ENCODE peak calls at places on chromosomes 3 and 15, in nine cellular contexts. X, K, T, N, W, Q, M, U and A are unnamed samples.

GRCh38 chr3:123331651-123332050 is 117.2 kb downstream of the ADCY5 start:
- DNase-seq in U (no peak), W (no peak), N (no peak), K (no peak), X (no peak), Q (no peak), M (no peak), T (no peak), A (peak; percentile 20)

GRCh38 chr3:141255864-141256263 is 24.2 kb downstream of the PXYLP1 start:
- DNase-seq in T (no peak), K (no peak), W (no peak), N (no peak), U (no peak), X (no peak), Q (no peak), M (no peak), A (no peak)

GRCh38 chr3:182392182-182392917 is 401.0 kb upstream of the ATP11B start:
- DNase-seq in W (no peak), M (no peak), Q (no peak), K (peak; percentile 84), N (peak; percentile 59), X (no peak), T (no peak), U (no peak), A (no peak)

GRCh38 chr3:143329567-143330164 is 210.1 kb downstream of the CHST2 start:
- DNase-seq in X (peak; percentile 20), N (no peak), W (no peak), T (no peak), K (no peak), M (no peak), U (no peak), Q (peak; percentile 29), A (no peak)

GRCh38 chr3:14565791-14566588 is 25.8 kb upstream of the GRIP2 start:
- DNase-seq in W (peak; percentile 49), U (no peak), N (no peak), Q (peak; percentile 59), K (peak; percentile 16), T (no peak), X (no peak), M (peak; percentile 35), A (no peak)

GRCh38 chr3:39754549-39754948 is 54.9 kb upstream of the MYRIP start:
- DNase-seq in U (no peak), K (no peak), W (no peak), M (no peak), N (no peak), Q (no peak), T (no peak), X (no peak), A (no peak)

GRCh38 chr3:82505079-82505756 is 743.8 kb upstream of the GBE1 start:
- DNase-seq in K (no peak), W (no peak), M (no peak), N (no peak), X (no peak), U (no peak), Q (no peak), T (no peak), A (no peak)

GRCh38 chr3:193857996-193858395 is 265.0 kb downstream of the OPA1 start:
- DNase-seq in U (no peak), Q (peak; percentile 96), X (no peak), T (peak; percentile 58), M (no peak), W (peak; percentile 77), K (no peak), N (no peak), A (no peak)

GRCh38 chr3:150761831-150762661 is 923 bp downstream of the SIAH2 start:
- DNase-seq in M (peak; percentile 64), W (peak; percentile 47), T (peak; percentile 55), K (peak; percentile 52), U (peak; percentile 26), Q (peak; percentile 58), X (peak; percentile 50), N (peak; percentile 34), A (peak; percentile 48)

GRCh38 chr3:66136597-66136996 is 84.2 kb upstream of the SLC25A26 start:
- DNase-seq in Q (peak; percentile 18), U (no peak), M (no peak), X (no peak), T (no peak), W (no peak), K (no peak), N (no peak), A (no peak)

GRCh38 chr3:66139415-66139814 is 81.4 kb upstream of the SLC25A26 start:
- DNase-seq in M (no peak), T (no peak), W (no peak), K (no peak), X (no peak), Q (no peak), N (no peak), U (no peak), A (no peak)

GRCh38 chr3:66140106-66140505 is 80.7 kb upstream of the SLC25A26 start:
- DNase-seq in T (no peak), X (no peak), K (no peak), Q (no peak), N (no peak), W (no peak), U (no peak), M (no peak), A (no peak)

GRCh38 chr3:66140763-66141372 is 79.9 kb upstream of the SLC25A26 start:
- DNase-seq in X (no peak), K (peak; percentile 80), M (peak; percentile 36), W (no peak), U (no peak), N (no peak), T (no peak), Q (peak; percentile 30), A (no peak)

DNA sequence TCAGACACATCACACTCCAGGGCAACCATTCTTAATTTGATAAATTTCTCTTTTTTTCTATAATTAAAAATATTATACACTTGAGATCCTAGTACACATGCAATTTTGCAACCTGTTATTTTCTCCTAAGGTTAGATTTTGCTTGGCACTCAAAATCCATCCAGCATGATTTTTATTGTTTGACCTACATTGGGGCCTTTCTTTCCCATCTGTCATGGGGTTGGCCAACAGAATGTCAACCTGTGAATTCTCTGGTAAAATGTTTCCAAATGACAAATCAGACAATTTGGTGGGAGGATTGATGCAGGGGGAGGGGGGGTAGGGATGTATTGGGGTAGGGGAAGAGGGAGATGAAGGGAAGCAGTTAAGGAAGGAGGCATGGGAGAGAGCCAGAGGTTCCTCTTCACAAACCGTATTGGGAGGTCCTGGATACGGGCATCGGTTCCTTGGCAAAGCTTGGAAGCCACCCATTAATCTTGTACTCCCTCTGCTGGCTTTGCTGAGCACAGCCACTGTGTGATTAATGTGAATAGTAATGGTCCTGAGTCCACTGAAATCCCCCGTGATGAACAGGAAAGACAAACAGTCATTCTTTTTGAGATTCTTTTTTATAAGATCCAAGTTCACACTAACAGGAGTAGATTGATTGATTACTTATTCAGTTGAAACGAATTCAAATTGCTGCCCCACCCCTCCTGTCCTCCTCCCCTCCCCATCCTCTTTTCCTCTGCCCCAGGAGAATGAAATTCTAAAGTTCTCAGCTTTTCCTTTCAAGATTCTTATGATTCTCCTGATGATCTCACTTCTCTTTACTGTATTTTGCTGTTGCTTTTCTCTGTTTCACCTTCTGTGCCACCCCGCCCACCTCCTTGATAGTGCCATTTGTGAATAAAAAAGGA is 82.2 kb upstream of the SLC25A26 start:
- DNase-seq in N (peak; percentile 14), X (peak; percentile 52), Q (peak; percentile 64), M (peak; percentile 61), U (peak; percentile 68), K (peak; percentile 41), W (no peak), T (peak; percentile 41), A (no peak)
- TF ChIP-seq CTCF in N (peak; percentile 73), X (peak; percentile 70), Q (peak; percentile 80), M (peak; percentile 68), U (peak; percentile 58), K (peak; percentile 78), W (peak; percentile 55), T (peak; percentile 74), A (peak; percentile 17)

GRCh38 chr15:71448688-71449114 is 333.4 kb downstream of the THSD4 start:
- DNase-seq in N (peak; percentile 43), U (peak; percentile 73), W (no peak), T (peak; percentile 56), M (peak; percentile 60), Q (peak; percentile 74), X (peak; percentile 66), K (peak; percentile 45), A (no peak)
- TF ChIP-seq CTCF in N (peak; percentile 88), U (peak; percentile 78), W (peak; percentile 77), T (peak; percentile 73), M (peak; percentile 87), Q (peak; percentile 88), X (peak; percentile 96), K (peak; percentile 86), A (peak; percentile 87)

GRCh38 chr15:38648116-38648843 is 83.7 kb upstream of the RASGRP1 start:
- DNase-seq in M (no peak), X (no peak), Q (no peak), T (no peak), U (no peak), W (no peak), K (no peak), N (no peak), A (no peak)

GRCh38 chr15:38646716-38647115 is 82.1 kb upstream of the RASGRP1 start:
- DNase-seq in K (no peak), T (no peak), M (no peak), W (no peak), Q (no peak), N (no peak), U (no peak), X (no peak), A (no peak)

GRCh38 chr15:38650384-38650783 is 85.8 kb upstream of the RASGRP1 start:
- DNase-seq in W (no peak), T (no peak), N (peak; percentile 46), U (no peak), Q (no peak), M (no peak), X (no peak), K (no peak), A (no peak)

GRCh38 chr15:38650936-38651327 is 86.3 kb upstream of the RASGRP1 start:
- DNase-seq in M (no peak), X (no peak), K (no peak), U (no peak), W (no peak), Q (no peak), T (no peak), N (peak; percentile 81), A (no peak)

GRCh38 chr15:38647683-38648082 is 83.1 kb upstream of the RASGRP1 start:
- DNase-seq in M (no peak), K (no peak), Q (peak; percentile 2), U (no peak), T (no peak), X (no peak), N (no peak), W (no peak), A (no peak)
- TF ChIP-seq CTCF in M (no peak), K (peak; percentile 19), Q (peak; percentile 52), U (no peak), T (no peak), X (peak; percentile 33), N (peak; percentile 58), W (no peak), A (no peak)

DNA sequence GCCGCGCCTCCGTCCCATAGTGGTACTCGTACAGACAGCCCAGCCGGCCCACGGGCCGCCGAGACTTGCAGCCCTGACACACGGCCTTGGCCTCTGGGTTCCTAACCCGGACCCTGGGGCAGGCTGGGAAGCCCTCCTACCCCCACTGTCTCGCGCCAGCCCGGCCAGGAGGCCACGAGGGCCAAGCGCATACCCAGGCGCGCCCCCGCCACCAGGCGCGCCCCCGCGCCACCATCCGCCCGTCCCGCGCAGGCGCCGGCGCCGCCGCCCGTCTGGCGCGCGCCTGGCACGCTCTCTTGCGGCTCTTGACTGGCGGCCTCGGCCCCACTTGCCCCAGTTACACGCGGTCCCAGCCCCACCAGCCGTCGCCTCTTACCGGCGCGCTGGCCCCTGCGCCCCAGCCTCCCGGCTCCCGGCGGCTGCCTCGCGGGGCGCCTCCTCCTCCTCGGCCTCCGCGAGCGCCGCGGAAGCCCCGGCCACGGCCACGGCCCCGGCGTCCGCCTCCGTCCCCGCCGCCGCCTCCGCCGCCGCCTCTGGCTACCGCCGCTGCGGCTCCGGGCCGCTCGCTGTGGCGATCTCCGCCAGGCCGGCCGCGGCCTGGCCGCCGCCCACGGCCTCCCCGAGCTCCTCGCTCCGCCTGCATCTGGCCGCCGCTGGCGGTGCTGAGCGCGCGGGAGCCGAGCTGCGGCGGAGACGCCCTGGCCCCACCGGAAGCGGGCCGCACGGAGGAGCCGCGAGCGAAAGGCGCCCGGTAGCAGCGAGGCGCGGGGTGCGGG is 412 bp downstream of the AVEN start:
- DNase-seq in Q (peak; percentile 72), N (peak; percentile 84), T (peak; percentile 79), X (peak; percentile 75), M (peak; percentile 76), U (peak; percentile 69), K (peak; percentile 81), W (peak; percentile 36), A (no peak)
- TF ChIP-seq CTCF in Q (no peak), N (no peak), T (no peak), X (no peak), M (no peak), U (no peak), K (no peak), W (no peak), A (no peak)